ENCODE peak calls at places on chromosomes 3 and 15, in nine cellular contexts. G is left colon; I is NCI-H524; U is adipocyte; E is activated naive CD8-positive, alpha-beta T cell treated with anti-CD3 and anti-CD28 coated beads, Interleukin-2, amount 50 U/mL, for 24 hours; W is CD8-positive, alpha-beta T cell; O is germinal center; Z is activated T-helper 1 cell treated with anti-CD3 and anti-CD28 coated beads, Interleukin-2, amount 50 U/mL, for 16 hours; D is NCI-H2029 treated with DMSO at 0.1 percent for 48 hours. N is an unnamed sample.

GRCh38 chr3:47227678-47228077 is 54.9 kb downstream of the KIF9 start:
- DNase-seq in G (peak; percentile 12), I (no peak), U (no peak), E (no peak), W (no peak), O (peak; percentile 62), Z (no peak), D (no peak), N (no peak)

GRCh38 chr3:175605851-175606250 is 746.7 kb downstream of the NAALADL2 start:
- DNase-seq in G (no peak), I (no peak), U (peak; percentile 13), E (no peak), W (no peak), O (no peak), Z (no peak), D (no peak), N (no peak)

GRCh38 chr15:32029409-32029861 is 880 bp upstream of the CHRNA7 start:
- DNase-seq in G (peak; percentile 48), I (peak; percentile 86), U (peak; percentile 34), E (no peak), W (no peak), O (peak; percentile 12), Z (no peak), D (no peak), N (peak; percentile 14)

GRCh38 chr3:135325726-135326245 is 530.7 kb downstream of the EPHB1 start:
- DNase-seq in G (no peak), I (peak; percentile 67), U (no peak), E (no peak), W (no peak), O (no peak), Z (no peak), D (peak; percentile 13), N (no peak)

GRCh38 chr15:29800441-29801366 is 21.6 kb downstream of the TJP1 start:
- DNase-seq in G (no peak), I (no peak), U (no peak), E (no peak), W (no peak), O (no peak), Z (no peak), D (no peak), N (no peak)

GRCh38 chr15:48402778-48403177 is 71.5 kb downstream of the DUT start:
- DNase-seq in G (no peak), I (no peak), U (no peak), E (no peak), W (no peak), O (no peak), Z (no peak), D (no peak), N (no peak)

GRCh38 chr3:177345973-177346503 is 148.8 kb upstream of the TBL1XR1 start:
- DNase-seq in G (no peak), I (no peak), U (no peak), E (no peak), W (no peak), O (no peak), Z (no peak), D (no peak), N (no peak)

GRCh38 chr3:117016359-117016758 is 306.8 kb downstream of the TUSC7 start:
- DNase-seq in G (no peak), I (no peak), U (no peak), E (no peak), W (no peak), O (no peak), Z (no peak), D (no peak), N (no peak)

GRCh38 chr3:40044487-40044886 is 235.1 kb downstream of the MYRIP start:
- DNase-seq in G (no peak), I (no peak), U (peak; percentile 76), E (no peak), W (no peak), O (no peak), Z (no peak), D (no peak), N (no peak)

GRCh38 chr15:40162552-40162951 is 1.7 kb downstream of the BUB1B start:
- DNase-seq in G (no peak), I (no peak), U (no peak), E (no peak), W (no peak), O (no peak), Z (no peak), D (no peak), N (no peak)

GRCh38 chr3:151639096-151639740 is 94.5 kb upstream of the AADACL2 start:
- DNase-seq in G (no peak), I (no peak), U (no peak), E (no peak), W (no peak), O (no peak), Z (no peak), D (no peak), N (no peak)

GRCh38 chr3:48528754-48529153 is 24.8 kb upstream of the SHISA5 start:
- DNase-seq in G (no peak), I (no peak), U (peak; percentile 61), E (no peak), W (no peak), O (no peak), Z (no peak), D (no peak), N (no peak)

GRCh38 chr15:71114887-71115566 is at the start of gene THSD4:
- DNase-seq in G (peak; percentile 77), I (peak; percentile 54), U (peak; percentile 86), E (peak; percentile 78), W (peak; percentile 6), O (peak; percentile 85), Z (peak; percentile 16), D (peak; percentile 6), N (no peak)

GRCh38 chr15:90497912-90498311 is 31.8 kb upstream of the CRTC3 start:
- DNase-seq in G (peak; percentile 51), I (no peak), U (no peak), E (no peak), W (no peak), O (no peak), Z (no peak), D (peak; percentile 24), N (no peak)

GRCh38 chr3:171407746-171408145 is 52.5 kb downstream of the TNIK start:
- DNase-seq in G (no peak), I (no peak), U (no peak), E (no peak), W (no peak), O (no peak), Z (no peak), D (no peak), N (no peak)

GRCh38 chr3:144167634-144168033 is 196.0 kb downstream of the DIPK2A start:
- DNase-seq in G (no peak), I (no peak), U (no peak), E (no peak), W (no peak), O (no peak), Z (no peak), D (no peak), N (no peak)

N was measured in occipital lobe.